ENCODE peak calls at places on chromosome 3, in six cellular contexts. K, B, W, M, N and X are unnamed samples.

GRCh38 chr3:174270841-174271240 is 588.3 kb upstream of the NAALADL2 start:
- DNase-seq in M (no peak), W (no peak), K (no peak), B (no peak), N (peak; percentile 77), X (peak; percentile 48)

GRCh38 chr3:185059766-185060165 is 93.1 kb downstream of the C3orf70 start:
- DNase-seq in N (no peak), B (peak; percentile 41), W (no peak), M (no peak), K (no peak), X (no peak)

GRCh38 chr3:120741320-120741719 is 996 bp downstream of the RABL3 start:
- DNase-seq in K (no peak), N (no peak), B (no peak), W (no peak), M (no peak), X (no peak)

GRCh38 chr3:70992557-70992956 is 591.0 kb downstream of the FOXP1 start:
- DNase-seq in B (no peak), M (no peak), W (no peak), K (no peak), N (peak; percentile 82), X (no peak)

GRCh38 chr3:101898752-101899169 is 49.4 kb downstream of the NFKBIZ start:
- DNase-seq in W (no peak), B (no peak), M (no peak), N (no peak), K (no peak), X (no peak)

GRCh38 chr3:42122261-42123011 is 31.3 kb downstream of the TRAK1 start:
- DNase-seq in N (no peak), M (no peak), B (no peak), K (peak; percentile 75), W (no peak), X (no peak)

GRCh38 chr3:30658328-30659052 is 52.1 kb downstream of the TGFBR2 start:
- DNase-seq in M (no peak), B (no peak), K (no peak), N (peak; percentile 92), W (peak; percentile 24), X (peak; percentile 73)

GRCh38 chr3:194631696-194632095 is 1.5 kb downstream of the TMEM44 start:
- DNase-seq in K (no peak), N (no peak), M (no peak), B (peak; percentile 17), W (no peak), X (no peak)

GRCh38 chr3:169354774-169355501 is 308.6 kb downstream of the MECOM start:
- DNase-seq in W (no peak), K (no peak), B (no peak), N (no peak), M (no peak), X (no peak)

GRCh38 chr3:136939489-136939888 is 18.3 kb upstream of the IL20RB start:
- DNase-seq in M (no peak), W (no peak), B (no peak), K (no peak), N (no peak), X (no peak)
- H3K4me3 ChIP-seq in M (no peak overlapping the region), W (no peak overlapping the region), B (no peak overlapping the region), K (no peak overlapping the region), N (no peak overlapping the region), X (no peak overlapping the region)

GRCh38 chr3:188259191-188259590 is 105.2 kb downstream of the LPP start:
- DNase-seq in N (no peak), M (no peak), W (no peak), B (no peak), K (no peak), X (no peak)

GRCh38 chr3:188259611-188260010 is 105.7 kb downstream of the LPP start:
- DNase-seq in B (no peak), N (no peak), W (no peak), K (no peak), M (no peak), X (no peak)

GRCh38 chr3:188262913-188263683 is 109.1 kb downstream of the LPP start:
- DNase-seq in N (peak; percentile 95), B (no peak), M (no peak), W (no peak), K (no peak), X (peak; percentile 82)

GRCh38 chr3:188262488-188262887 is 108.5 kb downstream of the LPP start:
- DNase-seq in M (no peak), W (no peak), B (no peak), N (no peak), K (no peak), X (no peak)

DNA sequence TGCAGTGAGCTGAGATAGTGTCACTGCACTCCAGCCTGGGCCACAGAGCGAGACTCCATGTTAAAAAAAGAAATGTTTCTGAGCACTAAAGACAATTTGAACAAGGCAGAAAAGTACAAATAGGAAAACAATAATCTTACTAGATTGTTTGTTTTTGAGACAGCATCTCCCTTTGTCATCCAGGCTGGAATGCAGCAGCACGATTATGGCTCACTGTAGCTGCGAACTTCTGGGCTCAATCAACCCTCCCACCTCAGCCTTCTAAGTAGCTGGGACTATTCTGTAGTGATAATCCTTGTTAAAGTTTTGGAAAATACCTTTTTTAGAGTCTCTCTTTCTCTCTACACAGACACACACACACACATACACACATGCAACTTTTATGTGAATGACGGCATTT is 107.1 kb downstream of the LPP start:
- DNase-seq in M (no peak), N (no peak), K (no peak), W (no peak), B (no peak), X (no peak)
- H3K4me3 ChIP-seq in M (no peak overlapping the region), N (no peak overlapping the region), K (no peak overlapping the region), W (no peak overlapping the region), B (no peak overlapping the region), X (no peak overlapping the region)

DNA sequence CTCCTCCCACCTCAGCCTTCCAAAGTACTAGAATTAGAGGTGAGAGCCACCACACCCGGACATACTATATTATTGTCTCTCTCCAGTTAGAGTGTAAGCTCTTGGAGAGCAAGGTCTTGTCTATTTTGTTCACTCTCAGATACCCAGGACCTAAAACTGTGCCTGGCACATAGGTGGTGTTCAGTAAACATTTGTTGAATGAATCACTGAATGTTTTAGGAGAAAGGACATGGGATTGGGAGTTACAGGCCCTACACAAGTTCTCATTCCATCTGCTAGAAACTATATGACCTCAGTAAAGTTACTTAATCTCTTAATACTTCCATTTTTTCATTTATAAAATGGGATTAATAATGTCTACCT is 1.5 kb upstream of the ATR start:
- DNase-seq in K (no peak), W (no peak), B (no peak), M (no peak), N (no peak), X (no peak)
- H3K4me3 ChIP-seq in K (no peak overlapping the region), W (no peak overlapping the region), B (no peak overlapping the region), M (no peak overlapping the region), N (no peak overlapping the region), X (no peak overlapping the region)

GRCh38 chr3:127915937-127916480 is 977 bp downstream of the KBTBD12 start:
- DNase-seq in B (no peak), W (no peak), M (no peak), K (no peak), N (peak; percentile 18), X (no peak)
- H3K4me3 ChIP-seq in B (peak overlapping the region; percentile 40), W (no peak overlapping the region), M (peak overlapping the region; percentile 75), K (no peak overlapping the region), N (no peak overlapping the region), X (no peak overlapping the region)

GRCh38 chr3:171976526-171976925 is 62.9 kb upstream of the FNDC3B start:
- DNase-seq in W (no peak), N (peak; percentile 53), M (no peak), K (no peak), B (no peak), X (peak; percentile 29)

GRCh38 chr3:171977426-171977825 is 62.0 kb upstream of the FNDC3B start:
- DNase-seq in N (no peak), W (no peak), B (no peak), M (no peak), K (no peak), X (no peak)

GRCh38 chr3:171972965-171973364 is 66.4 kb upstream of the FNDC3B start:
- DNase-seq in N (peak; percentile 65), W (no peak), K (peak; percentile 48), B (no peak), M (peak; percentile 51), X (no peak)

GRCh38 chr3:171977860-171978259 is 61.5 kb upstream of the FNDC3B start:
- DNase-seq in M (no peak), K (no peak), B (no peak), N (no peak), W (no peak), X (no peak)

DNA sequence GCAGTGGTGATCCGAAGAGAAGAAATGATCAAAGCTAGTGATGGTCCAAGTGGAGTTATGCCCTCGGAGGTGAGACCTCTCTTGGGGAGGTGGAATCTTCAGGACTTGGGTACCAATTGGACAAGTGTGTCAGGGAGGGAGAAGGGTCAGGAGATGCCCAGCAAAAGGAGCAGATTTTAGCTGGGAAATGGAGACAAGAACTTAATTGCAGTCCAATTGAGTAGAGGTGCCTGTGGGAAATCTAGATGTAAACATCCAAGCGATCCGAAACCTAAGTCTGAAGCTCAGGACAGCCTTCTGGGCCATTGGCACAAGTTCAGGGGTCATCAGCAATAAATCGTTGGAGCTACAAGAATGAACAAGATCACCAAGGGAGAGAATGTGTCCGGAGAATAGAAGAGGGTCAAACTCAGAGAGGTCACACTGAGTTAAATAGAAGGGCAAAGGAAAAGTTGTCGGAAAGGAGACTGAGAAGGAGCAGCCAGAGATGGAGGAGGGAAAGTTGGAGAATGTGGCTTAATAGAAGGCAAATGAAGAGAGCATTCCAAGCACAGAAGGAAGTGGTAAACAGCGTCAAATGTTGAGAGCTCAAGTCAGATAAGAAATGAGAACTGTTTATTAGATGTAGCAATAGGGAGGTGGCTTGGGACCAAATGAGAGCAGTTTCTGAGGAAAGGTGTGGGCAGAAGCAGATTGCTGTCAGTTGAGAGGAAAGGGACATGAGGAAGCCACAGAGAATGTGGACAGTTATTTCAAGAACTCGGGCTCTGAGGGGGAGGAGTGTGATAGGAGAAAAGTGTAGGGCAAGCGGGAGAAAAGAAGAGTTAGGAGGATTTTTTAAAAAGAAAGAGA is 64.2 kb upstream of the FNDC3B start:
- DNase-seq in W (no peak), B (no peak), N (peak; percentile 89), M (no peak), K (no peak), X (peak; percentile 36)
- H3K4me3 ChIP-seq in W (no peak overlapping the region), B (no peak overlapping the region), N (no peak overlapping the region), M (no peak overlapping the region), K (no peak overlapping the region), X (no peak overlapping the region)